ENCODE peak calls at places on chromosomes 3 and 15, in seven cellular contexts. W is prostate gland, E is IMR-90, T is tibial nerve, M is neural progenitor cell, B is A549, L is Panc1. P is an unnamed sample.

GRCh38 chr3:61530355-61530754 is 31.0 kb upstream of the PTPRG start:
- DNase-seq in L (no peak), M (peak; percentile 76), T (no peak), B (no peak), E (peak; percentile 28), W (no peak), P (peak; percentile 33)

GRCh38 chr3:69326821-69327433 is 59.0 kb downstream of the FRMD4B start:
- DNase-seq in W (no peak), E (no peak), L (no peak), B (no peak), M (no peak), T (no peak), P (no peak)

GRCh38 chr15:82305621-82306048 is 43.0 kb downstream of the SAXO2 start:
- DNase-seq in B (no peak), T (no peak), E (no peak), L (no peak), M (no peak), W (no peak), P (no peak)

GRCh38 chr15:77527164-77527778 is 105.4 kb downstream of the LINGO1 start:
- DNase-seq in W (no peak), L (no peak), B (no peak), E (peak; percentile 79), M (peak; percentile 63), T (no peak), P (peak; percentile 53)

GRCh38 chr3:71069797-71070196 is 513.7 kb downstream of the FOXP1 start:
- DNase-seq in M (peak; percentile 65), W (peak; percentile 86), E (no peak), L (no peak), B (peak; percentile 57), T (peak; percentile 53), P (peak; percentile 35)

GRCh38 chr3:195401959-195402358 is 40.9 kb downstream of the ACAP2 start:
- DNase-seq in L (no peak), B (no peak), M (no peak), W (no peak), T (no peak), E (no peak), P (no peak)

GRCh38 chr15:84858231-84858630 is 26.2 kb upstream of the SLC28A1 start:
- DNase-seq in E (no peak), L (no peak), M (no peak), B (no peak), T (no peak), W (no peak), P (no peak)

GRCh38 chr15:83365370-83365938 is 81.0 kb upstream of the BNC1 start:
- DNase-seq in M (peak; percentile 68), B (peak; percentile 49), E (peak; percentile 20), W (no peak), L (no peak), T (no peak), P (peak; percentile 12)

GRCh38 chr3:12896206-12896697 is 54.9 kb upstream of the RPL32 start:
- DNase-seq in T (no peak), W (no peak), E (peak; percentile 8), B (no peak), M (peak; percentile 35), L (no peak), P (no peak)

GRCh38 chr3:131231710-131232348 is 149.7 kb upstream of the NUDT16 start:
- DNase-seq in E (no peak), B (no peak), T (no peak), M (no peak), W (no peak), L (no peak), P (no peak)

GRCh38 chr3:195226900-195227447 is 44.0 kb downstream of the XXYLT1 start:
- DNase-seq in W (no peak), T (no peak), L (no peak), M (peak; percentile 48), B (no peak), E (peak; percentile 32), P (peak; percentile 5)

GRCh38 chr3:138440596-138440995 is 6.2 kb downstream of the ESYT3 start:
- DNase-seq in E (peak; percentile 23), M (no peak), T (no peak), W (no peak), B (no peak), L (no peak), P (no peak)

GRCh38 chr3:119420196-119420595 is 43.2 kb downstream of the TMEM39A start:
- DNase-seq in M (peak; percentile 29), W (no peak), T (no peak), B (no peak), E (no peak), L (no peak), P (no peak)

GRCh38 chr3:150311156-150311555 is 96.9 kb upstream of the TSC22D2 start:
- DNase-seq in L (no peak), T (no peak), W (no peak), E (no peak), B (no peak), M (no peak), P (no peak)

GRCh38 chr3:41682996-41683395 is 278.9 kb downstream of the ULK4 start:
- DNase-seq in M (no peak), T (no peak), L (no peak), E (peak; percentile 90), B (no peak), W (no peak), P (no peak)

GRCh38 chr3:153215971-153216370 is 53.9 kb downstream of the RAP2B start:
- DNase-seq in T (no peak), M (no peak), L (no peak), E (no peak), W (no peak), B (no peak), P (no peak)

GRCh38 chr3:42376397-42376798 is 34.0 kb downstream of the LYZL4 start:
- DNase-seq in W (peak; percentile 19), E (peak; percentile 72), B (no peak), M (no peak), L (no peak), T (no peak), P (peak; percentile 3)

GRCh38 chr3:107142786-107143185 is 234.5 kb upstream of the CCDC54 start:
- DNase-seq in T (no peak), L (no peak), W (no peak), E (no peak), B (no peak), M (peak; percentile 76), P (no peak)

GRCh38 chr3:183587337-183587736 is 31.8 kb upstream of the KLHL6 start:
- DNase-seq in M (no peak), E (no peak), W (no peak), T (no peak), B (no peak), L (no peak), P (no peak)

GRCh38 chr3:8560608-8561007 is 59.0 kb downstream of the LMCD1 start:
- DNase-seq in B (no peak), L (no peak), T (no peak), M (no peak), E (peak; percentile 94), W (no peak), P (no peak)

GRCh38 chr15:82146990-82147461 is 101.2 kb upstream of the MEX3B start:
- DNase-seq in B (peak; percentile 61), M (no peak), L (peak; percentile 71), W (no peak), T (no peak), E (peak; percentile 90), P (no peak)

GRCh38 chr3:53812434-53812833 is 33.8 kb downstream of the CHDH start:
- DNase-seq in E (no peak), B (no peak), T (no peak), W (no peak), M (peak; percentile 32), L (no peak), P (no peak)

GRCh38 chr3:149702691-149703426 is 45.0 kb upstream of the WWTR1 start:
- DNase-seq in M (no peak), W (no peak), L (no peak), E (peak; percentile 97), B (no peak), T (no peak), P (no peak)

GRCh38 chr3:64493149-64493548 is 194.7 kb downstream of the ADAMTS9 start:
- DNase-seq in M (no peak), B (no peak), L (no peak), W (no peak), E (no peak), T (no peak), P (no peak)

GRCh38 chr3:64489361-64490044 is 198.3 kb downstream of the ADAMTS9 start:
- DNase-seq in E (no peak), W (peak; percentile 27), B (no peak), T (no peak), L (no peak), M (peak; percentile 94), P (peak; percentile 94)

GRCh38 chr3:64494530-64494929 is 193.3 kb downstream of the ADAMTS9 start:
- DNase-seq in L (no peak), E (no peak), T (no peak), M (no peak), B (no peak), W (no peak), P (no peak)

GRCh38 chr3:64490180-64490579 is 197.6 kb downstream of the ADAMTS9 start:
- DNase-seq in L (no peak), W (no peak), M (no peak), B (no peak), T (no peak), E (no peak), P (no peak)

DNA sequence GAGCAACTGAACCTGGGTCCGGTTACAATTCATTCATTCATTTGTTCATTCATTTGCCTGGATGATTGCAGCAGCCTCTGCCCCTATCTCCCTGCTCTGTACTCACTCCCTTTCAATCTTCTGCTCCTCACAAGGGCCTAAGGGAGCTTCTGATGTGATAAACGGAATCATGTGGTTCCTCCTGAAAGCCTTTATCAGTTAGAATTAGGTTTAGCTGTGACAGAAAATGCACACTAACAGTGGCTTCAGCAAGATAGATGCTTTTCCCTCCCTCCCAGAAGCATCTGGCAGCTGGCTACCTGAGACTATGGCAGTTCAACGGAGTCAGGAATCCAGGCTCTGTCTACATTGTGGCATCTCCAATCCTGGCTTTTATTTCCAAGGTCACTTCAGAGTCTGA is 196.0 kb downstream of the ADAMTS9 start:
- DNase-seq in W (no peak), T (no peak), B (no peak), E (no peak), L (no peak), M (no peak), P (no peak)
- TF ChIP-seq CTCF in W (no peak), T (no peak), B (no peak), E (no peak), L (no peak), M (no peak), P (no peak)

GRCh38 chr3:29282431-29283296 is 1.8 kb downstream of the RBMS3 start:
- DNase-seq in W (no peak), L (no peak), T (no peak), E (peak; percentile 64), M (peak; percentile 17), B (no peak), P (peak; percentile 13)
- H3K27ac ChIP-seq in W (peak overlapping the region; percentile 78), L (no peak overlapping the region), T (peak overlapping the region; percentile 93), E (peak overlapping the region; percentile 91), M (no peak overlapping the region), B (peak overlapping the region; percentile 78), P (peak overlapping the region; percentile 96)

GRCh38 chr3:11583226-11583625 is 60.5 kb downstream of the VGLL4 start:
- DNase-seq in T (no peak), B (no peak), M (no peak), L (no peak), W (no peak), E (peak; percentile 41), P (no peak)
- H3K4me1 ChIP-seq in T (peaks cover 42% of the 10 kb centered on the region), B (peaks cover 14% of the 10 kb centered on the region), M (peaks cover 43% of the 10 kb centered on the region), L (peaks cover 70% of the 10 kb centered on the region), W (peaks cover 10% of the 10 kb centered on the region), E (peaks cover 32% of the 10 kb centered on the region), P (peaks cover 31% of the 10 kb centered on the region)

DNA sequence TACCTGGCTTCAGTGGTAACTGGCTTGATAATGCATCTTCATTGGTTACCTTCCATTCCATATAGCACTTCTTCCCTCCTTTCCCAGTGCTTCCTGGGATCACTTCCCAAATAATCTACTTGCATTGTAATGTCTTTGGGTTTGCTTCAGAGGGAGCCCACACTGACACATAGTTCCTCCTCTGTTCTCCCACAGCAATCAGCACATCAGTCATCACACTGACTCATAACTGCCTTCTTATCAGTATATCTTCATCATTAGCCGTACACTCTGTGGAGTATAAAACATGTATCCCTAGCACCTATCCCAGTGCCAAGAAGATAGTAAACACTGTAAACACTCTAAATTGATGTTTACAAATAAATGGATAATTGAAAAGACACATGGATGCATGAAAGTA is 91.4 kb upstream of the SCN10A start:
- DNase-seq in T (no peak), W (no peak), L (no peak), B (no peak), E (peak; percentile 6), M (no peak), P (no peak)
- TF ChIP-seq CTCF in T (no peak), W (no peak), L (no peak), B (no peak), E (no peak), M (no peak), P (no peak)

P was measured in thyroid gland.